ENCODE peak calls at places on chromosomes 4 and X, in six cellular contexts. K, X, B, Q, P and A are unnamed samples. For H3K9me3, the result is how much of the 10 kb centered on the place peaks cover.

GRCh38 chr4:173257732-173258717 is 76.1 kb downstream of the HMGB2 start:
- DNase-seq in X (peak), B (peak), K (peak), Q (peak), P (no peak), A (peak)

GRCh38 chr4:87188063-87188462 is 32.4 kb downstream of the KLHL8 start:
- DNase-seq in X (no peak), Q (no peak), B (peak), P (no peak), K (no peak), A (no peak)

GRCh38 chr4:132445386-132445785 is 703.7 kb upstream of the PCDH10 start:
- DNase-seq in X (no peak), B (no peak), P (no peak), K (no peak), Q (no peak), A (no peak)

GRCh38 chr4:172202480-172203076 is 389.4 kb downstream of the GALNTL6 start:
- DNase-seq in K (no peak), P (no peak), B (peak), Q (no peak), X (no peak), A (no peak)

GRCh38 chr4:15702941-15703403 is at the start of gene BST1:
- DNase-seq in B (no peak), X (peak), P (peak), Q (peak), K (peak), A (peak)

GRCh38 chr4:157075401-157075800 is 549 bp upstream of the GLRB start:
- DNase-seq in K (no peak), Q (no peak), B (no peak), X (no peak), P (no peak), A (no peak)

GRCh38 chrX:111719426-111720210 is 38.6 kb downstream of the ALG13 start:
- DNase-seq in B (no peak), Q (no peak), P (no peak), K (no peak), X (no peak), A (no peak)

GRCh38 chr4:53651142-53651720 is 59.9 kb upstream of the LNX1 start:
- DNase-seq in B (no peak), Q (peak), X (peak), P (no peak), K (no peak), A (no peak)

GRCh38 chr4:2417196-2417764 is 1.2 kb downstream of the ZFYVE28 start:
- DNase-seq in K (no peak), B (no peak), X (peak), Q (no peak), P (no peak), A (no peak)

GRCh38 chr4:129581305-129581704 is 485.4 kb downstream of the C4orf33 start:
- DNase-seq in B (no peak), K (no peak), Q (no peak), P (no peak), X (no peak), A (no peak)

GRCh38 chr4:25986807-25987206 is 72.8 kb downstream of the SMIM20 start:
- DNase-seq in K (no peak), P (no peak), Q (no peak), X (no peak), B (no peak), A (no peak)

DNA sequence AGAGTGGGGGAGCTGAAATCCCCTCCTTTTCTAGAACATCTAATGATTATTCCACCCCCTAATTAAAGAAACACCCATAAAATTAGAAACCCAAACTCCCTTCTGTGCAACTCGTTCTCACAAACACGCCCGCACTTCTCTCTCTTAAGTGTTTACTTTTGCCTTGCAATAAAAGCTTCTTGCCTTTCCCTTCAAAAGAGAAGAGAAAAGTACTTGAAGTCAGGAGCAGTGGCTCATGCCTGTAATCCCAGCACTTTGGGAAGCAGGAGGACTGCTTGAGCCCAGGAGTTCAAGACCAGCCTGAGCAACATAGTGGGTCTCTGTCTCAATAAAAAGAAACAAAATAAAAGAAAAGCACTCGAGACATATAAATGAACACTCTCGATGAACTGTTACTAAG is 3.6 kb upstream of the GPR173 start:
- DNase-seq in P (no peak), Q (no peak), B (no peak), X (no peak), K (no peak), A (no peak)
- H3K9me3 ChIP-seq in P (under half), Q (under half), B (under half), X (under half), K (under half), A (under half)

DNA sequence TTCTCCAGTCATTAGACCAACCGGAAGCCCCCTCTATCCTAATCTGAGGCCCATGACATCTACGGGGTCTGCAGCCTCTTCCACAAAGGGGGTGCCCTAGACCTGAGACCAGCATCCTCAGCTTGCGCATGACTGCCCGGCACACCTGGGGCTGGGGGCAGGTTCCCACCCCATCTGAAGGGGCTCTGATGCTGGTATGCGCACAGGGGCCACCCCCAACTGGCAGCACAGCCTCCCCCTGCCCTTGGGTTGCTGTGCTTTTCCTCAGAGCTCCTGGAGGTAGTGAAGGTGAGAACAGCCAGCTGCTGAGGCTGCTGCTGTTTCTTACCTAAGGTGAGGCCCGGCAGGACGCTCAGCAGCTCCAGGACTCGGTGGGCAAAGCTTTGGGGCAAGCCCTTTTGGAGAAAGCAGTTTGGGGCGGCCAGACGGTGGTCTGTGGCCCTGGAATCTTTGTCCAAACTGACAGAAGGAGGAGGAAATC is 18.9 kb upstream of the CPLX1 start:
- DNase-seq in K (no peak), P (no peak), B (no peak), X (peak), Q (no peak), A (no peak)
- H3K27ac ChIP-seq in K (no peak), P (no peak), B (no peak), X (no peak), Q (no peak), A (no peak)

DNA sequence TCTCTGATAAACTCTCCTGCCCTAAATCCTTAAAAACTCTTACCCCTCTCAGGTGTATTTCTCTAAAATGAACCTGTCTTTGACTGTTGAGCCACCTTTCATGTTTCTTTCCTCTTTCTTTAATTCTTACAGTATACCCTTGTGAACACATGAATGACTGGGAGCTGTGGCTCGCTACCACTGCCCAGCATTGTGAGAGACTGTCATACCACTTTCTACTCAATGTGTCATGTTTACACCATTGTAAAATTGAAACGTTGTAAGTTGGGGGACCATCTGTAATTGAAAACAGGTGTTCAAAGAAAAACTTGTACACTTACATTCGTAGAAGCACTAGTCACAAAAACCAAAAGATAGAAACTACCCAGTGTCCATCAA is 66.9 kb downstream of the ZNF182 start:
- DNase-seq in K (no peak), Q (no peak), X (no peak), B (no peak), P (no peak), A (no peak)
- H3K4me3 ChIP-seq in K (peak), Q (no peak), X (no peak), B (no peak), P (no peak), A (no peak)

GRCh38 chrX:53116101-53116500 is 22.2 kb downstream of the KANTR start:
- DNase-seq in X (no peak), Q (no peak), K (no peak), B (no peak), P (no peak), A (no peak)

GRCh38 chrX:53114864-53115549 is 21.1 kb downstream of the KANTR start:
- DNase-seq in B (no peak), K (no peak), Q (no peak), X (no peak), P (no peak), A (no peak)

GRCh38 chrX:53115550-53115874 is 21.6 kb downstream of the KANTR start:
- DNase-seq in X (no peak), P (no peak), Q (no peak), K (no peak), B (no peak), A (no peak)
- H3K9me3 ChIP-seq in X (under half), P (under half), Q (under half), K (under half), B (under half), A (under half)

GRCh38 chrX:96685205-96686099 is 810 bp downstream of the DIAPH2 start:
- DNase-seq in B (no peak), K (peak), X (peak), Q (peak), P (no peak), A (peak)
- H3K27ac ChIP-seq in B (peak), K (peak), X (peak), Q (peak), P (peak), A (peak)